ENCODE peak calls at places on chromosome 3, in six cellular contexts. P is IMR-90, V is neuronal stem cell, Q is H9, Z is trophoblast cell, J is H1. W is an unnamed sample.

GRCh38 chr3:138381950-138382715 is 33.8 kb downstream of the MRAS start:
- DNase-seq in P (peak), Z (peak), Q (no peak), J (no peak), V (no peak), W (peak)

GRCh38 chr3:102163039-102163817 is 271.6 kb upstream of the ZPLD1 start:
- DNase-seq in V (no peak), Z (peak), Q (no peak), P (peak), J (no peak), W (peak)

GRCh38 chr3:106367496-106367895 is 498.7 kb upstream of the CBLB start:
- DNase-seq in J (no peak), P (peak), Q (no peak), Z (no peak), V (no peak), W (no peak)

GRCh38 chr3:24145481-24145880 is 200.4 kb downstream of the NR1D2 start:
- DNase-seq in P (peak), Z (no peak), J (no peak), V (no peak), Q (no peak), W (peak)

GRCh38 chr3:73848173-73848751 is 223.5 kb upstream of the PDZRN3 start:
- DNase-seq in P (peak), Z (peak), Q (no peak), V (peak), J (no peak), W (peak)

GRCh38 chr3:19997502-19997901 is 14.6 kb downstream of the PP2D1 start:
- DNase-seq in J (no peak), Q (no peak), V (no peak), P (no peak), Z (no peak), W (no peak)

GRCh38 chr3:149717391-149718056 is 34.8 kb downstream of the COMMD2 start:
- DNase-seq in P (peak), Z (peak), Q (peak), V (peak), J (peak), W (peak)

GRCh38 chr3:14256561-14257342 is 78.1 kb downstream of the LSM3 start:
- DNase-seq in J (no peak), P (no peak), V (peak), Z (no peak), Q (peak), W (no peak)

GRCh38 chr3:172520332-172520831 is 2.8 kb downstream of the TNFSF10 start:
- DNase-seq in Z (peak), J (no peak), Q (no peak), V (no peak), P (peak), W (peak)

GRCh38 chr3:141231923-141232861 is 567 bp downstream of the PXYLP1 start:
- DNase-seq in Z (peak), J (peak), Q (peak), V (peak), P (no peak), W (peak)

GRCh38 chr3:186303985-186304384 is 58.0 kb downstream of the DGKG start:
- DNase-seq in J (peak), V (peak), Z (no peak), Q (no peak), P (no peak), W (no peak)

GRCh38 chr3:31014317-31015040 is 120.0 kb upstream of the GADL1 start:
- DNase-seq in P (peak), V (no peak), J (no peak), Z (no peak), Q (no peak), W (no peak)

GRCh38 chr3:36765104-36765503 is 751 bp upstream of the DCLK3 start:
- DNase-seq in Z (no peak), P (no peak), V (no peak), J (no peak), Q (no peak), W (no peak)

GRCh38 chr3:52671676-52672075 is 14.0 kb downstream of the PBRM1 start:
- DNase-seq in J (no peak), Q (no peak), V (no peak), Z (no peak), P (no peak), W (no peak)

GRCh38 chr3:177448987-177449975 is 252.0 kb upstream of the TBL1XR1 start:
- DNase-seq in Q (no peak), Z (peak), P (peak), J (no peak), V (no peak), W (peak)

GRCh38 chr3:38029400-38030125 is at the start of gene PLCD1:
- DNase-seq in Q (peak), P (no peak), Z (no peak), V (peak), J (peak), W (peak)

GRCh38 chr3:38030126-38031021 is 932 bp upstream of the PLCD1 start:
- DNase-seq in J (no peak), Z (no peak), P (no peak), Q (no peak), V (no peak), W (no peak)

GRCh38 chr3:38027466-38028465 is 1.7 kb downstream of the PLCD1 start:
- DNase-seq in J (no peak), V (no peak), Z (no peak), Q (no peak), P (no peak), W (peak)

GRCh38 chr3:38028621-38029361 is 651 bp downstream of the PLCD1 start:
- DNase-seq in Q (no peak), J (peak), P (no peak), V (peak), Z (no peak), W (peak)

GRCh38 chr3:38026856-38027255 is 2.6 kb downstream of the PLCD1 start:
- DNase-seq in J (no peak), Q (no peak), Z (no peak), V (no peak), P (no peak), W (no peak)
- H2BK120ac ChIP-seq in J (no peak), Q (no peak), Z (no peak), V (no peak), P (no peak), W (no peak)

GRCh38 chr3:188274249-188274915 is 120.4 kb downstream of the LPP start:
- DNase-seq in V (no peak), J (no peak), Z (no peak), Q (no peak), P (peak), W (peak)
- H3K14ac ChIP-seq in V (no peak), J (no peak), Z (no peak), Q (no peak), P (peak), W (no peak)

GRCh38 chr3:130276203-130276803 is 69.2 kb upstream of the COL6A5 start:
- DNase-seq in Q (no peak), J (no peak), Z (peak), V (peak), P (peak), W (peak)
- H4K8ac ChIP-seq in Q (no peak), J (no peak), Z (no peak), V (no peak), P (no peak), W (no peak)

GRCh38 chr3:193837347-193837827 is 244.4 kb downstream of the OPA1 start:
- DNase-seq in V (no peak), J (no peak), Z (no peak), Q (no peak), P (no peak), W (no peak)
- H2BK120ac ChIP-seq in V (no peak), J (no peak), Z (no peak), Q (no peak), P (no peak), W (no peak)

W was measured in mesenchymal stem cell.